ENCODE peak calls at places on chromosomes 4 and X, in nine cellular contexts. D is H4; R is lung; O is CD4-positive, alpha-beta T cell; N is activated CD4-positive, alpha-beta T cell treated with anti-CD3 and anti-CD28 coated beads, Interleukin-2, amount 10 ng/mL, durations not matched to agents 24 days and 14 days; M is astrocyte of the hippocampus; J is Calu3; I is NAMALWA; X is kidney tubule cell. H is an unnamed sample.

GRCh38 chr4:26031704-26032103 is 117.7 kb downstream of the SMIM20 start:
- DNase-seq in D (no peak), R (no peak), O (no peak), N (no peak), M (no peak), J (no peak), I (no peak), X (no peak), H (no peak)

GRCh38 chr4:168880811-168881595 is 129.1 kb downstream of the CBR4 start:
- DNase-seq in D (no peak), R (no peak), O (no peak), N (no peak), M (no peak), J (no peak), I (no peak), X (no peak), H (no peak)

GRCh38 chr4:139866270-139866962 is 200.8 kb downstream of the MGST2 start:
- DNase-seq in D (no peak), R (no peak), O (no peak), N (no peak), M (no peak), J (peak), I (no peak), X (no peak), H (no peak)

GRCh38 chr4:187656953-187657352 is 338.6 kb upstream of the ZFP42 start:
- DNase-seq in D (no peak), R (no peak), O (no peak), N (no peak), M (no peak), J (no peak), I (no peak), X (no peak), H (no peak)

GRCh38 chr4:72319596-72319995 is 249.4 kb downstream of the ADAMTS3 start:
- DNase-seq in D (peak), R (no peak), O (no peak), N (no peak), M (no peak), J (no peak), I (no peak), X (peak), H (peak)

GRCh38 chr4:145921231-145921630 is 17.4 kb downstream of the ZNF827 start:
- DNase-seq in D (no peak), R (no peak), O (no peak), N (no peak), M (no peak), J (no peak), I (no peak), X (no peak), H (no peak)

GRCh38 chrX:140923118-140923517 is 79.3 kb upstream of the SPANXB1 start:
- DNase-seq in D (no peak), R (no peak), O (no peak), N (no peak), M (no peak), J (no peak), I (no peak), X (no peak), H (no peak)

GRCh38 chr4:16674133-16674532 is 224.3 kb downstream of the LDB2 start:
- DNase-seq in D (no peak), R (no peak), O (no peak), N (no peak), M (no peak), J (no peak), I (no peak), X (no peak), H (no peak)

GRCh38 chr4:1571165-1571908 is 112.8 kb downstream of the FAM53A start:
- DNase-seq in D (no peak), R (no peak), O (no peak), N (no peak), M (no peak), J (no peak), I (no peak), X (no peak), H (no peak)

GRCh38 chr4:53480909-53481308 is 103.5 kb downstream of the FIP1L1 start:
- DNase-seq in D (no peak), R (no peak), O (no peak), N (no peak), M (peak), J (no peak), I (no peak), X (no peak), H (no peak)

GRCh38 chr4:14883166-14883565 is 119.1 kb upstream of the CPEB2 start:
- DNase-seq in D (no peak), R (no peak), O (no peak), N (no peak), M (no peak), J (no peak), I (no peak), X (no peak), H (no peak)

GRCh38 chrX:75365243-75365975 is 91.5 kb downstream of the UPRT start:
- DNase-seq in D (no peak), R (no peak), O (no peak), N (no peak), M (peak), J (no peak), I (peak), X (peak), H (no peak)

GRCh38 chrX:128619490-128619889 is 567.3 kb upstream of the ACTRT1 start:
- DNase-seq in D (no peak), R (no peak), O (no peak), N (no peak), M (no peak), J (no peak), I (no peak), X (no peak), H (no peak)

GRCh38 chr4:24730256-24731001 is 64.9 kb upstream of the SOD3 start:
- DNase-seq in D (no peak), R (peak), O (no peak), N (no peak), M (peak), J (no peak), I (no peak), X (no peak), H (peak)

GRCh38 chrX:151419748-151420147 is 22.7 kb downstream of the VMA21 start:
- DNase-seq in D (no peak), R (no peak), O (no peak), N (no peak), M (peak), J (no peak), I (no peak), X (no peak), H (no peak)

GRCh38 chr4:74623041-74623440 is 171.3 kb downstream of the BTC start:
- DNase-seq in D (peak), R (no peak), O (no peak), N (peak), M (peak), J (peak), I (peak), X (peak), H (peak)

H was measured in fibroblast of the aortic adventitia.